ENCODE peak calls at places on chromosomes 3 and 15, in four cellular contexts. M is pancreas, U is neural progenitor cell, I is body of pancreas. Y is an unnamed sample. For H3K36me3, the result is how much of the 10 kb centered on the place peaks cover.

GRCh38 chr15:71443538-71443937 is 328.3 kb downstream of the THSD4 start:
- DNase-seq in M (peak), U (peak), I (peak), Y (no peak)

GRCh38 chr3:152381881-152382295 is 113.2 kb downstream of the MBNL1 start:
- DNase-seq in M (no peak), U (no peak), I (no peak), Y (no peak)

GRCh38 chr3:134426660-134427181 is 52.5 kb upstream of the AMOTL2 start:
- DNase-seq in M (no peak), U (no peak), I (no peak), Y (no peak)

GRCh38 chr15:66703540-66703941 is 1.5 kb downstream of the SMAD6 start:
- DNase-seq in M (peak), U (peak), I (peak), Y (no peak)

GRCh38 chr3:72111265-72111972 is 326.5 kb upstream of the PROK2 start:
- DNase-seq in M (no peak), U (no peak), I (no peak), Y (no peak)

GRCh38 chr3:15120986-15121385 is 22.0 kb upstream of the RBSN start:
- DNase-seq in M (no peak), U (no peak), I (no peak), Y (no peak)

GRCh38 chr3:127590593-127591477 is at the start of gene TPRA1:
- DNase-seq in M (peak), U (peak), I (peak), Y (peak)

GRCh38 chr15:90062023-90062728 is 40.1 kb downstream of the IDH2 start:
- DNase-seq in M (peak), U (peak), I (peak), Y (peak)

GRCh38 chr3:173044998-173045397 is 96.0 kb downstream of the SPATA16 start:
- DNase-seq in M (no peak), U (no peak), I (no peak), Y (no peak)

GRCh38 chr3:195023989-195024388 is 247.0 kb downstream of the XXYLT1 start:
- DNase-seq in M (no peak), U (no peak), I (no peak), Y (no peak)

GRCh38 chr15:80942746-80943565 is 46.7 kb downstream of the MESD start:
- DNase-seq in M (no peak), U (no peak), I (no peak), Y (no peak)

GRCh38 chr3:33652736-33653135 is 65.3 kb downstream of the CLASP2 start:
- DNase-seq in M (no peak), U (no peak), I (no peak), Y (no peak)

GRCh38 chr3:30609930-30610701 is 3.7 kb downstream of the TGFBR2 start:
- DNase-seq in M (no peak), U (no peak), I (no peak), Y (no peak)

GRCh38 chr3:190697901-190698300 is 164.6 kb downstream of the GMNC start:
- DNase-seq in M (no peak), U (no peak), I (no peak), Y (no peak)

GRCh38 chr3:100169186-100169585 is 54.9 kb upstream of the FILIP1L start:
- DNase-seq in M (no peak), U (no peak), I (no peak), Y (no peak)

GRCh38 chr3:160196511-160197104 is 28.6 kb upstream of the C3orf80 start:
- DNase-seq in M (no peak), U (peak), I (no peak), Y (no peak)

GRCh38 chr15:74176262-74177208 is 3.0 kb downstream of the ISLR start:
- DNase-seq in M (no peak), U (peak), I (no peak), Y (no peak)

GRCh38 chr15:90829942-90830440 is 38.4 kb upstream of the FURIN start:
- DNase-seq in M (no peak), U (no peak), I (no peak), Y (peak)

GRCh38 chr15:38002883-38003477 is 68.5 kb downstream of the TMCO5A start:
- DNase-seq in M (no peak), U (peak), I (peak), Y (no peak)

GRCh38 chr3:70820397-70820796 is 508.0 kb upstream of the MDFIC2 start:
- DNase-seq in M (no peak), U (no peak), I (no peak), Y (no peak)

GRCh38 chr3:33372218-33373081 is 67.8 kb downstream of the UBP1 start:
- DNase-seq in M (no peak), U (peak), I (peak), Y (peak)

GRCh38 chr3:172239218-172239738 is 199.9 kb downstream of the FNDC3B start:
- DNase-seq in M (no peak), U (no peak), I (no peak), Y (no peak)

GRCh38 chr3:193174137-193174536 is 66.9 kb upstream of the PLAAT1 start:
- DNase-seq in M (no peak), U (no peak), I (no peak), Y (no peak)

GRCh38 chr15:100220058-100220728 is 121.6 kb downstream of the ADAMTS17 start:
- DNase-seq in M (no peak), U (no peak), I (no peak), Y (no peak)

GRCh38 chr3:148083501-148084267 is 614.0 kb upstream of the AGTR1 start:
- DNase-seq in M (no peak), U (no peak), I (no peak), Y (no peak)

GRCh38 chr3:97713634-97714033 is 50.9 kb upstream of the ARL6 start:
- DNase-seq in M (no peak), U (no peak), I (no peak), Y (no peak)

GRCh38 chr3:88298189-88298588 is 148.4 kb downstream of the C3orf38 start:
- DNase-seq in M (no peak), U (no peak), I (no peak), Y (no peak)

GRCh38 chr3:9808345-9809037 is 1.6 kb upstream of the TTLL3 start:
- DNase-seq in M (no peak), U (peak), I (no peak), Y (no peak)

GRCh38 chr15:77538793-77539487 is 93.8 kb downstream of the LINGO1 start:
- DNase-seq in M (peak), U (no peak), I (peak), Y (no peak)

GRCh38 chr3:86788371-86788770 is 202.6 kb downstream of the VGLL3 start:
- DNase-seq in M (no peak), U (no peak), I (no peak), Y (no peak)

GRCh38 chr3:58173670-58174472 is 36.9 kb downstream of the DNASE1L3 start:
- DNase-seq in M (peak), U (peak), I (peak), Y (no peak)

GRCh38 chr3:66722675-66723074 is 221.9 kb upstream of the LRIG1 start:
- DNase-seq in M (no peak), U (no peak), I (no peak), Y (no peak)

GRCh38 chr3:40456279-40456939 is 730 bp upstream of the RPL14 start:
- DNase-seq in M (no peak), U (no peak), I (no peak), Y (no peak)

GRCh38 chr3:50155891-50156290 is 767 bp downstream of the SEMA3F start:
- DNase-seq in M (no peak), U (peak), I (no peak), Y (no peak)

GRCh38 chr3:5728085-5728484 is 540.6 kb downstream of the EDEM1 start:
- DNase-seq in M (no peak), U (no peak), I (no peak), Y (no peak)

GRCh38 chr3:69385723-69386483 is at the start of gene FRMD4B:
- DNase-seq in M (peak), U (peak), I (peak), Y (peak)

GRCh38 chr3:50336452-50337174 is 4.0 kb downstream of the RASSF1 start:
- DNase-seq in M (no peak), U (peak), I (no peak), Y (no peak)

GRCh38 chr3:97885931-97886824 is 64.4 kb downstream of the CRYBG3 start:
- DNase-seq in M (no peak), U (no peak), I (no peak), Y (no peak)

GRCh38 chr3:11563159-11563558 is 80.6 kb downstream of the VGLL4 start:
- DNase-seq in M (no peak), U (no peak), I (no peak), Y (no peak)

GRCh38 chr3:11563749-11564148 is 80.0 kb downstream of the VGLL4 start:
- DNase-seq in M (no peak), U (no peak), I (no peak), Y (no peak)

GRCh38 chr3:11560746-11561145 is 83.0 kb downstream of the VGLL4 start:
- DNase-seq in M (peak), U (no peak), I (no peak), Y (no peak)

GRCh38 chr3:11564577-11565001 is 79.1 kb downstream of the VGLL4 start:
- DNase-seq in M (no peak), U (no peak), I (no peak), Y (no peak)

GRCh38 chr3:11562277-11562881 is 81.3 kb downstream of the VGLL4 start:
- DNase-seq in M (no peak), U (no peak), I (no peak), Y (no peak)
- H3K4me3 ChIP-seq in M (no peak), U (no peak), I (no peak), Y (no peak)

DNA sequence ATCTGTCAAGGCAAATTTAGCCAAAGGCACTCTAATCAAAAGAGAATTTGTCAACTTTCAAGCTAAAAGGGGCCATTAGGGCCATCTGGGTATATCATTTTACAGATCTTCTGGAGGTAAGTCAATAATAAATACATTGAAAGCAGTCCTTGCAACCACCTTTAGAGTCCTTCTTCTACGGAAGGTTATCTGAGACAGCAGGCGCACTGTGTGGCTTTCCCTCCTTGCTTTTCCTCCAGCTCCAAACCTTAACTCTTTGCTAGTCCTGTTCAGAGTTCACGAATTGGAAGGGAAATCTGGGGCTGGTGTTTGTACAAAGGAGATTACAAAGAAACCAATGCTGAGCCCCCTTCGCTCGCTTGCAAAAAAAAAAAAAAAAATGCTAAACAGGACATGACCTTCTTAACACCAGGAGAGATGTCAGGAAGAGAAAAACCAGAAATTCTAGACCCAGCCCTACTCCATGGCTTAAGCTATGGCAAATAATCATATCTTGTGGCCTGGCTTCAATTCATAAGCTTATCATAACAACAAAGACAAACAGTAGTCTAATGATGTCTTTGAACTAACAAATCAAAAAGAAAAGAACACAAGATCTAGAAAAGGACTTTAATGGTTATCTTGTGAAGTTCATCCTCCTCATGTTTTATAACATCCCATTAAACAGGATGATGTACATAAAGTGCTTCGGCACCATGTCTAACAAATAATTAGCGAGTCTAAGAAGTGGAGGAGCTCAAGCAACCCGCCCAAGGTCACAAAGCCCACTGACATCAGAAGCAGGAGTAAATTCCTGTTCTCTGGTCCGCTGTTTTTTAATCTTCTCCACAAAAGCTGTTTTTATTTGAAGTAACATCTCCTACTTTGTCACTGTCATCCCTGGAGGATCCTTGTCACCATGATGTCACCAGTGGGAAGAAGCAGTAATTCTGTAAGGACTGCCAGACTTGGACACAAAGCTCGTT is 215.8 kb downstream of the STT3B start:
- DNase-seq in M (no peak), U (no peak), I (no peak), Y (no peak)
- H3K36me3 ChIP-seq in M (under half), U (under half), I (under half), Y (under half)

DNA sequence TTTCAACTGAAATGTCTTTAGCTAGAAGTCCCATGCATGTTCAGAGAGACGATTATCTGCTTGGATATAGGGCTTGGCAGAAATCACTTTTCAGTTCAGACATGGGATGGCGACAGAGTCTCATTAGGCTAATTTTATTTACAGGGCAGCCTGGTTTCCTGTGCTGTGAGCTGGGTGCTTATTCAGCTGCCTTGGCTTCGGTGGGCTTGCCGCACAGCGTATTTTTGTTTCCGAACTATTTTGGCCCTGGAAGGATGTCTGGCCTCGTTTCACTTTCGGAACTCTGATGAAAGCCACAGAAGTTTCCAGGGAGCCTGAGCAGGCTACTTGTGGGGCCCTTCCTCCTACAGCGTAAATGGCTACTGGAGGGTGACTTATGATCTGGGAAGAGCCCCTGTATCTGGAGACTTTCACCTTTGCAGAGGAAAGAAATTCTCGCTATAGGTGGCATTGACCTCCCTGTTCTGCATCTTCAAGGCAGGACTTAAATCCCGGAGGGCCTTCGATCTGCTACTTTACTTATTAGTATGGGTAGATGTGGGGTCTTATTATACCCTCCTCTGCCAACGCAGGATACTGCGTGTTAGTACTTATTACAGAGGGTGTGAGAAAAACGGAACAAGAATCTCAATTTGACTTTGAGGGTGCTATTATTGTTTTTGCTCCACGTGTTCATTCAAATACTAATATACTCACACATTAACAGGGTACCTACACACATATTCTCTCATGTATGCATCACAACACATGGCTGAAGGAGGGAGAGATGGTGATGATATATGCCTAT is 364.0 kb upstream of the RBMS3 start:
- DNase-seq in M (no peak), U (peak), I (peak), Y (no peak)
- H3K4me3 ChIP-seq in M (no peak), U (no peak), I (no peak), Y (no peak)

GRCh38 chr3:16301490-16301889 is 36.5 kb downstream of the OXNAD1 start:
- DNase-seq in M (no peak), U (peak), I (no peak), Y (no peak)

GRCh38 chr3:16302082-16302631 is 37.1 kb downstream of the OXNAD1 start:
- DNase-seq in M (no peak), U (peak), I (no peak), Y (no peak)

GRCh38 chr3:16303037-16303436 is 38.0 kb downstream of the OXNAD1 start:
- DNase-seq in M (no peak), U (no peak), I (no peak), Y (no peak)

GRCh38 chr3:16305121-16305541 is 40.1 kb downstream of the OXNAD1 start:
- DNase-seq in M (no peak), U (no peak), I (no peak), Y (peak)

GRCh38 chr3:16304065-16305010 is 39.3 kb downstream of the OXNAD1 start:
- DNase-seq in M (no peak), U (no peak), I (no peak), Y (no peak)
- H3K36me3 ChIP-seq in M (under half), U (under half), I (under half), Y (under half)

GRCh38 chr15:61528590-61528929 is 299.5 kb upstream of the RORA start:
- DNase-seq in M (no peak), U (no peak), I (no peak), Y (no peak)

GRCh38 chr15:61524091-61524490 is 295.0 kb upstream of the RORA start:
- DNase-seq in M (no peak), U (no peak), I (no peak), Y (no peak)

GRCh38 chr15:61522375-61522774 is 293.3 kb upstream of the RORA start:
- DNase-seq in M (no peak), U (no peak), I (no peak), Y (no peak)

GRCh38 chr15:61530769-61531168 is 301.7 kb upstream of the RORA start:
- DNase-seq in M (no peak), U (peak), I (no peak), Y (no peak)

GRCh38 chr15:61527836-61528589 is 298.9 kb upstream of the RORA start:
- DNase-seq in M (no peak), U (peak), I (no peak), Y (no peak)
- H3K4me3 ChIP-seq in M (no peak), U (no peak), I (no peak), Y (no peak)

GRCh38 chr3:196661400-196661799 is 21.9 kb downstream of the NRROS start:
- DNase-seq in M (peak), U (no peak), I (no peak), Y (no peak)
- H3K36me3 ChIP-seq in M (under half), U (under half), I (under half), Y (under half)

DNA sequence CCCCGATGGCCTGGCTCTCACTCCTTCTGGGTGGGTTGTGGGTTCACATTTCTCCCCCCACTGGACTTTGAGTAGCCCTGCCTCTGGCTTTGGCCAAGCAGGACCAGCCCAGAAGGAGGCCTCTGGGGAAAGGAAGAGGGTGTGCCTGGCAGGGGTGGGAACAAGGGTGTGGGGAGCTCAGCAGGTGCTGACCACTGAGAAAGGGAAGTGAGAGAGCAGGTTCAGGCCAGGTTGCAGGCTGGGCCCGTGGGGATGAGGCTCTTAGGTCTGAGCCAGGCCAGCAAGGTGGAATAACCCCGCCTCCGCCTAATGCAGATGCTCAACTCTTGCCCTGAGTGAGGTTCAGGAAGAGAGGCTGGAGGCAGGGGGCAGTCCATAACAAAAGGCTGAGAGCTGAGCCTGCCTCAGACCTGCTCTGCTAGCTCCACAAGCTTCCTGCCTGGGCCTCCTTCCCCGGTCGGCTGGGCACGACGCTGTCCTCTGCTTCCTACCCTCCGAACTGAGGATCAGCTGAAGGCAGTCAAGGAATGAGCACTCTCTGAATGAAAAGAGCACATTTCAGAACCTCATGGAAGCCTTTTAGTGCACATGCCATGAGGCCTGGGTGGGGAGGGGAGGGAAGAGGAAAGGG is 82.7 kb downstream of the TLE3 start:
- DNase-seq in M (no peak), U (peak), I (no peak), Y (no peak)
- H3K4me3 ChIP-seq in M (no peak), U (no peak), I (no peak), Y (no peak)

GRCh38 chr3:168025076-168025475 is 70.6 kb downstream of the GOLIM4 start:
- DNase-seq in M (no peak), U (no peak), I (no peak), Y (no peak)

GRCh38 chr3:168024537-168024941 is 71.2 kb downstream of the GOLIM4 start:
- DNase-seq in M (no peak), U (no peak), I (no peak), Y (no peak)

GRCh38 chr3:168029705-168030104 is 66.0 kb downstream of the GOLIM4 start:
- DNase-seq in M (no peak), U (peak), I (no peak), Y (no peak)

GRCh38 chr3:168030488-168031054 is 65.2 kb downstream of the GOLIM4 start:
- DNase-seq in M (no peak), U (no peak), I (no peak), Y (no peak)

DNA sequence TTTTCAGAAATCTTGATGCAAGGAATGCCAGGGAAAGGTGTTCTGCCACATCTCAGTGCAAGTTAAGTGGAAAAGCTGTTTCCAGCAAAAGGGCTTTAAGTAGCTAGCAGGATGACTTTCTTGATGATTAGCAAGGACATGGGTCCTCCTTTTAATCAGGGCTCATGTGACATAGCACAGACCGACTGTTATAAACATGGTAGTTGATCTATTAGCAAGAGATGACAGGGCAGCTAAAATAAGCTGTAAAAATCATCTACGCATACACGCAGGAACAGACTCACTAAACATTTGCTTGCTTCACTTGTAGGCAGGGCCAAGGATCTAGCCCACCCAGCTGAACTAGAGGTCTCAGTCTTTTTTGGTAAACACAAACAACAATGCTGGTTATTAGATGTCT is 69.0 kb downstream of the GOLIM4 start:
- DNase-seq in M (no peak), U (no peak), I (no peak), Y (no peak)
- H3K36me3 ChIP-seq in M (under half), U (under half), I (under half), Y (under half)

Y was measured in CD8-positive, alpha-beta memory T cell.